ENCODE peak calls at places on chromosome 4, in nine cellular contexts. V is naive thymus-derived CD4-positive, alpha-beta T cell; W is prostate gland; T is dorsolateral prefrontal cortex; Z is MM.1S; H is cardiac muscle cell; E is CD4-positive, alpha-beta T cell; U is breast epithelium; A is WERI-Rb-1. D is an unnamed sample.

GRCh38 chr4:72641611-72642010 is 72.6 kb upstream of the ADAMTS3 start:
- DNase-seq in E (no peak), A (no peak), U (no peak), V (no peak), Z (no peak), T (no peak), H (no peak), W (no peak), D (no peak)

GRCh38 chr4:122450847-122451246 is 5.7 kb downstream of the IL2 start:
- DNase-seq in A (peak), T (no peak), W (no peak), E (no peak), U (no peak), H (peak), V (no peak), Z (no peak), D (no peak)

GRCh38 chr4:56655627-56656345 is 25.3 kb downstream of the HOPX start:
- DNase-seq in Z (no peak), A (peak), H (peak), E (no peak), V (peak), W (no peak), T (no peak), U (no peak), D (peak)

GRCh38 chr4:159290321-159291030 is 187.6 kb downstream of the RAPGEF2 start:
- DNase-seq in U (no peak), T (no peak), V (no peak), E (no peak), H (no peak), Z (no peak), A (no peak), W (no peak), D (no peak)

GRCh38 chr4:3705236-3705987 is 60.8 kb upstream of the ADRA2C start:
- DNase-seq in U (no peak), Z (no peak), T (no peak), H (no peak), V (no peak), E (no peak), A (no peak), W (no peak), D (no peak)

GRCh38 chr4:67635331-67635730 is 65.6 kb downstream of the UBA6 start:
- DNase-seq in H (no peak), Z (no peak), V (no peak), W (no peak), U (no peak), T (no peak), E (no peak), A (no peak), D (no peak)

GRCh38 chr4:17058506-17058905 is 160.1 kb upstream of the LDB2 start:
- DNase-seq in W (no peak), E (no peak), U (no peak), T (no peak), A (no peak), H (no peak), V (no peak), Z (no peak), D (no peak)

GRCh38 chr4:27357283-27357682 is 496.6 kb downstream of the STIM2 start:
- DNase-seq in W (no peak), E (no peak), T (no peak), A (no peak), U (no peak), V (no peak), Z (peak), H (peak), D (no peak)

GRCh38 chr4:145012841-145013240 is 85.2 kb downstream of the ANAPC10 start:
- DNase-seq in A (no peak), H (no peak), Z (no peak), V (no peak), T (no peak), U (no peak), W (no peak), E (no peak), D (no peak)

GRCh38 chr4:89048906-89049601 is 7.9 kb downstream of the FAM13A start:
- DNase-seq in Z (no peak), T (no peak), H (no peak), W (no peak), V (no peak), U (no peak), E (no peak), A (no peak), D (no peak)

GRCh38 chr4:70586841-70587240 is 5.2 kb upstream of the AMBN start:
- DNase-seq in A (no peak), E (no peak), H (no peak), U (no peak), Z (no peak), V (no peak), T (no peak), W (no peak), D (no peak)

GRCh38 chr4:98653890-98654867 is 4.2 kb downstream of the TSPAN5 start:
- DNase-seq in V (no peak), U (no peak), H (no peak), A (no peak), W (no peak), E (no peak), Z (no peak), T (no peak), D (no peak)

GRCh38 chr4:105686571-105686970 is 21.9 kb downstream of the INTS12 start:
- DNase-seq in W (no peak), E (no peak), Z (peak), H (no peak), U (no peak), A (no peak), V (no peak), T (no peak), D (no peak)

GRCh38 chr4:138426751-138427150 is 184.6 kb upstream of the SLC7A11 start:
- DNase-seq in T (no peak), A (no peak), U (no peak), E (no peak), V (no peak), W (no peak), Z (no peak), H (no peak), D (no peak)

GRCh38 chr4:173403051-173403450 is 4.1 kb upstream of the SCRG1 start:
- DNase-seq in V (no peak), Z (no peak), H (no peak), A (no peak), T (no peak), E (no peak), W (no peak), U (no peak), D (no peak)

GRCh38 chr4:54745031-54745770 is 87.4 kb downstream of the KIT start:
- DNase-seq in A (no peak), E (no peak), Z (no peak), T (no peak), U (no peak), H (no peak), W (no peak), V (no peak), D (no peak)

GRCh38 chr4:6991771-6992557 is 51.2 kb upstream of the TADA2B start:
- DNase-seq in E (no peak), H (no peak), Z (peak), U (no peak), V (no peak), A (no peak), W (peak), T (no peak), D (peak)

GRCh38 chr4:93384897-93385296 is 443.7 kb upstream of the ATOH1 start:
- DNase-seq in E (no peak), W (no peak), Z (no peak), A (no peak), U (no peak), H (no peak), T (no peak), V (no peak), D (no peak)

GRCh38 chr4:152273343-152273742 is 262.5 kb downstream of the FBXW7 start:
- DNase-seq in H (no peak), V (no peak), T (no peak), W (no peak), A (no peak), Z (no peak), U (no peak), E (no peak), D (no peak)

GRCh38 chr4:88010921-88011320 is 3.5 kb downstream of the PKD2 start:
- DNase-seq in U (no peak), E (no peak), Z (no peak), W (no peak), T (no peak), A (no peak), H (no peak), V (no peak), D (no peak)

GRCh38 chr4:104969394-104970066 is 177.1 kb upstream of the TET2 start:
- DNase-seq in E (no peak), A (no peak), H (no peak), U (no peak), T (no peak), V (no peak), W (no peak), Z (no peak), D (no peak)

GRCh38 chr4:109676886-109677285 is 26.4 kb downstream of the CASP6 start:
- DNase-seq in Z (no peak), U (no peak), W (no peak), T (no peak), E (no peak), A (no peak), V (no peak), H (no peak), D (no peak)

GRCh38 chr4:118842055-118842454 is 6.1 kb upstream of the SEC24D start:
- DNase-seq in U (no peak), W (no peak), H (no peak), E (no peak), T (no peak), Z (no peak), A (no peak), V (no peak), D (no peak)

GRCh38 chr4:185379326-185380295 is 16.1 kb downstream of the LRP2BP start:
- DNase-seq in T (no peak), Z (no peak), U (no peak), V (no peak), W (no peak), H (no peak), A (no peak), E (no peak), D (no peak)

GRCh38 chr4:185381794-185382193 is 13.9 kb downstream of the LRP2BP start:
- DNase-seq in V (no peak), W (no peak), T (no peak), A (no peak), Z (no peak), U (no peak), E (no peak), H (no peak), D (no peak)

GRCh38 chr4:185382754-185383153 is 13.0 kb downstream of the LRP2BP start:
- DNase-seq in A (no peak), Z (no peak), W (no peak), T (no peak), U (no peak), H (no peak), V (no peak), E (no peak), D (no peak)

GRCh38 chr4:185378264-185378663 is 17.5 kb downstream of the LRP2BP start:
- DNase-seq in A (no peak), U (no peak), T (no peak), E (no peak), Z (no peak), H (no peak), W (no peak), V (no peak), D (no peak)

GRCh38 chr4:185380320-185380719 is 15.4 kb downstream of the LRP2BP start:
- DNase-seq in V (no peak), E (no peak), A (no peak), H (no peak), Z (no peak), W (no peak), T (no peak), U (no peak), D (no peak)
- H3K27ac ChIP-seq in V (no peak), E (no peak), A (no peak), H (no peak), Z (no peak), W (peak), T (no peak), U (peak), D (no peak)

GRCh38 chr4:147813107-147813773 is 81.4 kb downstream of the ARHGAP10 start:
- DNase-seq in V (no peak), Z (no peak), E (no peak), T (no peak), W (no peak), U (no peak), H (no peak), A (no peak), D (no peak)

GRCh38 chr4:147814334-147814733 is 82.4 kb downstream of the ARHGAP10 start:
- DNase-seq in A (no peak), Z (no peak), E (no peak), U (no peak), H (no peak), T (no peak), W (no peak), V (no peak), D (no peak)

GRCh38 chr4:147811878-147812277 is 80.0 kb downstream of the ARHGAP10 start:
- DNase-seq in A (no peak), E (no peak), Z (no peak), H (no peak), T (no peak), U (no peak), W (no peak), V (no peak), D (no peak)

GRCh38 chr4:147816382-147817254 is 84.7 kb downstream of the ARHGAP10 start:
- DNase-seq in T (no peak), E (no peak), W (no peak), V (no peak), H (no peak), A (no peak), Z (no peak), U (no peak), D (no peak)

DNA sequence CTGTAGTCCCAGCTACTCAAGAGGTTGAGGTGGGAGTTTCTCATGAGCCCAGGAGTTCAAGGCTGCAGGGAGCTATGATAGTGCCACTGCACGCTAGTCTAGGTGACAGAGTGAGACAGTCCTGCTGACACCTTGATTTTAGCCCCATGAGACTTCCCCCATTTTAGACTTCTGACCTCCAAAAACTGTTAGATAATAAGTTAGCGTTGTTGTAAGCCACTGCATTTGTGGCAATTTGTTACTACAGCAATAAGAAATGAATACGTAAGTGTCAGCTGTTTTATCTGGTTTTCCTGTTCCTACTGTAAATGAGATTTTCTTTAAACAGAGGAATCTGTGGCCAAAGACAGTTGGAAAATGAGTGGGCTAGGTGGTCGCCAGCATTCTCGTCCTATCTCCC is 83.9 kb downstream of the ARHGAP10 start:
- DNase-seq in U (no peak), V (no peak), W (no peak), T (no peak), Z (no peak), H (no peak), A (no peak), E (no peak), D (no peak)
- H3K27ac ChIP-seq in U (peak), V (no peak), W (peak), T (no peak), Z (no peak), H (no peak), A (no peak), E (no peak), D (no peak)

GRCh38 chr4:176498857-176499256 is 179.1 kb downstream of the SPCS3 start:
- DNase-seq in U (no peak), V (no peak), T (no peak), E (no peak), Z (no peak), H (no peak), A (no peak), W (no peak), D (no peak)
- H3K27ac ChIP-seq in U (no peak), V (no peak), T (no peak), E (no peak), Z (no peak), H (no peak), A (no peak), W (no peak), D (no peak)

GRCh38 chr4:125837493-125838238 is 522.9 kb downstream of the FAT4 start:
- DNase-seq in Z (no peak), W (no peak), V (no peak), A (no peak), T (no peak), E (no peak), U (no peak), H (no peak), D (no peak)
- H3K27ac ChIP-seq in Z (no peak), W (no peak), V (no peak), A (no peak), T (no peak), E (no peak), U (no peak), H (no peak), D (no peak)

GRCh38 chr4:124066579-124066978 is 646.0 kb downstream of the ANKRD50 start:
- DNase-seq in Z (no peak), H (no peak), E (no peak), V (no peak), W (no peak), U (no peak), T (no peak), A (no peak), D (no peak)
- H3K27ac ChIP-seq in Z (no peak), H (no peak), E (no peak), V (no peak), W (no peak), U (no peak), T (no peak), A (no peak), D (no peak)

GRCh38 chr4:74032064-74032463 is 6.4 kb downstream of the CXCL3 start:
- DNase-seq in H (no peak), T (no peak), Z (no peak), E (no peak), U (no peak), V (no peak), A (no peak), W (no peak), D (no peak)

GRCh38 chr4:74033721-74034120 is 4.8 kb downstream of the CXCL3 start:
- DNase-seq in U (no peak), H (no peak), V (no peak), T (no peak), Z (no peak), A (no peak), E (no peak), W (no peak), D (no peak)

GRCh38 chr4:74028504-74028903 is 10.0 kb downstream of the CXCL3 start:
- DNase-seq in H (no peak), U (no peak), T (no peak), Z (no peak), A (no peak), V (no peak), E (no peak), W (no peak), D (no peak)

DNA sequence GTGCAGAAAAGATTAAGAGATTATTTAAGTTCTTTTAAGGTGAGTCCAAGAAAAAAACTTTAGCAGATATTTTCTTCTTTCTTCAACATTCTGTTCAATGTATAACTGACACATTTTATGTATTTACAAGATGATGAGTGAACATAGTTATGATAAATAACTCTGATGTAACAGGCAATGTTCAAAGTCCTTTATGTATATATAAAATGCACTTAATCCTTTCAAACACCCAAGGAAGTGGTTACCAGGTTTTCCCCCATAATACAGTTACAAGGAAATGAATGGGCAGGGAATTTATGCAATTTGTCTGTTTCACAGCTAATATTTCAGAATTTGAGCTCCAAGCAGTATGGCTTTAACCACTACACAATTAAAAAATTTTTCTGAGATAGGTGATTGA is 8.2 kb downstream of the CXCL3 start:
- DNase-seq in E (no peak), W (no peak), T (no peak), V (no peak), A (no peak), Z (no peak), H (no peak), U (no peak), D (no peak)
- H3K27ac ChIP-seq in E (no peak), W (no peak), T (no peak), V (no peak), A (no peak), Z (no peak), H (no peak), U (no peak), D (no peak)

GRCh38 chr4:155614111-155614762 is 52.4 kb upstream of the GUCY1A1 start:
- DNase-seq in U (no peak), Z (no peak), T (no peak), A (no peak), E (no peak), W (no peak), H (no peak), V (no peak), D (no peak)
- H3K27ac ChIP-seq in U (no peak), Z (no peak), T (no peak), A (no peak), E (no peak), W (no peak), H (no peak), V (no peak), D (no peak)

DNA sequence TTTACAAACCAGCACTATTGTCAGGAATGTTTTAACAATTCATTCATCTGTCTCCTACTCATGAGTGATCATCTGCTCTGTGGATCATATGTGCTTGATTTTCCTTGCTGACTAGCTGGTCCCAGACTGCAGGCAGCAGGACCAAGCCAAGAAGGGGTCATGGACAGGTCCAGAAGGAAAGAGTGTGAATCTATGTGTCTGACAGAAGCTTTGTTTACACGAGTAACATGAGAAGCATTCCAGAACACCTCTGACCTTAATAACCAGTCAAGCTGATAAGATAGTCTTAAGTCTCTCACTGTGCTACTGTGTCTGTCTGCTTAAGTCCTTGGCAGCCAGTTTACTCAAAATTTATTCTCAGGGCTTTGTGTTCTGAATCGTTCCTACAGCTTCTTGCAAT is 39.0 kb downstream of the GUCY1A1 start:
- DNase-seq in Z (no peak), W (no peak), V (no peak), H (peak), E (no peak), U (no peak), A (no peak), T (no peak), D (no peak)
- H3K27ac ChIP-seq in Z (no peak), W (peak), V (no peak), H (peak), E (no peak), U (no peak), A (no peak), T (no peak), D (no peak)